ENCODE peak calls at places on chromosomes 4 and X, in seven cellular contexts. B is hippocampal formation; I is activated CD4-positive, alpha-beta T cell treated with anti-CD3 and anti-CD28 coated beads for 4 hours; P is Jurkat, Clone E6-1; T is germinal center; M is retina; U is thoracic aorta. O is an unnamed sample.

GRCh38 chr4:132123870-132124623 is 1025.0 kb upstream of the PCDH10 start:
- DNase-seq in B (no peak), I (no peak), P (no peak), T (no peak), M (no peak), U (no peak), O (no peak)

GRCh38 chrX:39017716-39018115 is 216.5 kb downstream of the MID1IP1 start:
- DNase-seq in B (no peak), I (no peak), P (no peak), T (no peak), M (no peak), U (no peak), O (no peak)

GRCh38 chr4:8341691-8342090 is 72.1 kb downstream of the HTRA3 start:
- DNase-seq in B (peak; percentile 8), I (no peak), P (no peak), T (no peak), M (no peak), U (no peak), O (peak; percentile 67)

GRCh38 chrX:104039689-104040505 is at the start of gene H2BW2:
- DNase-seq in B (no peak), I (no peak), P (no peak), T (no peak), M (no peak), U (no peak), O (no peak)

GRCh38 chr4:164368894-164369293 is 385.0 kb upstream of the SMIM31 start:
- DNase-seq in B (no peak), I (no peak), P (no peak), T (no peak), M (no peak), U (no peak), O (no peak)

GRCh38 chr4:139817657-139818452 is 152.2 kb downstream of the MGST2 start:
- DNase-seq in B (no peak), I (no peak), P (no peak), T (no peak), M (no peak), U (no peak), O (peak; percentile 35)

GRCh38 chr4:137722910-137723309 is 190.6 kb upstream of the PCDH18 start:
- DNase-seq in B (no peak), I (no peak), P (no peak), T (no peak), M (no peak), U (no peak), O (no peak)

GRCh38 chrX:124230573-124231300 is 101.7 kb upstream of the TEX13D start:
- DNase-seq in B (no peak), I (no peak), P (no peak), T (no peak), M (peak; percentile 7), U (no peak), O (no peak)

GRCh38 chrX:123854329-123854728 is 5.5 kb upstream of the XIAP start:
- DNase-seq in B (no peak), I (no peak), P (no peak), T (no peak), M (no peak), U (no peak), O (no peak)